ENCODE peak calls at places on chromosome 3, in six cellular contexts. One of them, this sample, is unnamed.

GRCh38 chr3:112042842-112043280 is 8.3 kb downstream of the TMPRSS7 start:
- DNase-seq in endodermal cell: no peak
- DNase-seq in KBM-7: no peak
- DNase-seq in type B pancreatic cell: no peak
- DNase-seq in hippocampal formation: no peak
- DNase-seq in CD4-positive, alpha-beta T cell: no peak
- DNase-seq in this sample: peak

GRCh38 chr3:120093923-120094775 is at the start of gene GSK3B:
- DNase-seq in endodermal cell: peak
- DNase-seq in KBM-7: no peak
- DNase-seq in type B pancreatic cell: peak
- DNase-seq in hippocampal formation: peak
- DNase-seq in CD4-positive, alpha-beta T cell: peak
- DNase-seq in this sample: peak

GRCh38 chr3:140276698-140277097 is 341.7 kb downstream of the CLSTN2 start:
- DNase-seq in endodermal cell: peak
- DNase-seq in KBM-7: peak
- DNase-seq in type B pancreatic cell: no peak
- DNase-seq in hippocampal formation: no peak
- DNase-seq in CD4-positive, alpha-beta T cell: no peak
- DNase-seq in this sample: peak

GRCh38 chr3:3782469-3782868 is 16.8 kb upstream of the LRRN1 start:
- DNase-seq in endodermal cell: no peak
- DNase-seq in KBM-7: no peak
- DNase-seq in type B pancreatic cell: no peak
- DNase-seq in hippocampal formation: no peak
- DNase-seq in CD4-positive, alpha-beta T cell: no peak
- DNase-seq in this sample: no peak

GRCh38 chr3:170178631-170179030 is 2.9 kb downstream of the PHC3 start:
- DNase-seq in endodermal cell: no peak
- DNase-seq in KBM-7: no peak
- DNase-seq in type B pancreatic cell: no peak
- DNase-seq in hippocampal formation: no peak
- DNase-seq in CD4-positive, alpha-beta T cell: peak
- DNase-seq in this sample: no peak

GRCh38 chr3:35946857-35947514 is 307.7 kb downstream of the ARPP21 start:
- DNase-seq in endodermal cell: no peak
- DNase-seq in KBM-7: no peak
- DNase-seq in type B pancreatic cell: no peak
- DNase-seq in hippocampal formation: no peak
- DNase-seq in CD4-positive, alpha-beta T cell: no peak
- DNase-seq in this sample: no peak

GRCh38 chr3:167735233-167736107 is at the start of gene SERPINI1:
- DNase-seq in endodermal cell: peak
- DNase-seq in KBM-7: peak
- DNase-seq in type B pancreatic cell: peak
- DNase-seq in hippocampal formation: peak
- DNase-seq in CD4-positive, alpha-beta T cell: peak
- DNase-seq in this sample: peak

GRCh38 chr3:195558602-195559001 is 15.5 kb upstream of the PPP1R2 start:
- DNase-seq in endodermal cell: peak
- DNase-seq in KBM-7: peak
- DNase-seq in type B pancreatic cell: no peak
- DNase-seq in hippocampal formation: peak
- DNase-seq in CD4-positive, alpha-beta T cell: no peak
- DNase-seq in this sample: peak

GRCh38 chr3:171967137-171967783 is 72.1 kb upstream of the FNDC3B start:
- DNase-seq in endodermal cell: no peak
- DNase-seq in KBM-7: peak
- DNase-seq in type B pancreatic cell: no peak
- DNase-seq in hippocampal formation: no peak
- DNase-seq in CD4-positive, alpha-beta T cell: no peak
- DNase-seq in this sample: peak

GRCh38 chr3:157633241-157633640 is 130.0 kb upstream of the VEPH1 start:
- DNase-seq in endodermal cell: no peak
- DNase-seq in KBM-7: no peak
- DNase-seq in type B pancreatic cell: no peak
- DNase-seq in hippocampal formation: no peak
- DNase-seq in CD4-positive, alpha-beta T cell: no peak
- DNase-seq in this sample: no peak

GRCh38 chr3:135106445-135106844 is 311.4 kb downstream of the EPHB1 start:
- DNase-seq in endodermal cell: peak
- DNase-seq in KBM-7: peak
- DNase-seq in type B pancreatic cell: no peak
- DNase-seq in hippocampal formation: no peak
- DNase-seq in CD4-positive, alpha-beta T cell: no peak
- DNase-seq in this sample: peak

GRCh38 chr3:50157821-50158556 is 2.9 kb downstream of the SEMA3F start:
- DNase-seq in endodermal cell: no peak
- DNase-seq in KBM-7: peak
- DNase-seq in type B pancreatic cell: no peak
- DNase-seq in hippocampal formation: no peak
- DNase-seq in CD4-positive, alpha-beta T cell: no peak
- DNase-seq in this sample: peak

GRCh38 chr3:156795890-156796451 is 30.2 kb upstream of the LEKR1 start:
- DNase-seq in endodermal cell: no peak
- DNase-seq in KBM-7: no peak
- DNase-seq in type B pancreatic cell: no peak
- DNase-seq in hippocampal formation: no peak
- DNase-seq in CD4-positive, alpha-beta T cell: no peak
- DNase-seq in this sample: no peak

GRCh38 chr3:26559252-26559651 is 63.3 kb upstream of the LRRC3B start:
- DNase-seq in endodermal cell: no peak
- DNase-seq in KBM-7: no peak
- DNase-seq in type B pancreatic cell: no peak
- DNase-seq in hippocampal formation: no peak
- DNase-seq in CD4-positive, alpha-beta T cell: no peak
- DNase-seq in this sample: no peak

GRCh38 chr3:172519241-172519640 is 4.0 kb downstream of the TNFSF10 start:
- DNase-seq in endodermal cell: no peak
- DNase-seq in KBM-7: no peak
- DNase-seq in type B pancreatic cell: no peak
- DNase-seq in hippocampal formation: no peak
- DNase-seq in CD4-positive, alpha-beta T cell: no peak
- DNase-seq in this sample: no peak

GRCh38 chr3:122067588-122068240 is 12.6 kb downstream of the CD86 start:
- DNase-seq in endodermal cell: no peak
- DNase-seq in KBM-7: peak
- DNase-seq in type B pancreatic cell: no peak
- DNase-seq in hippocampal formation: no peak
- DNase-seq in CD4-positive, alpha-beta T cell: no peak
- DNase-seq in this sample: no peak

GRCh38 chr3:115217678-115218451 is 70.8 kb upstream of the ZBTB20 start:
- DNase-seq in endodermal cell: peak
- DNase-seq in KBM-7: peak
- DNase-seq in type B pancreatic cell: no peak
- DNase-seq in hippocampal formation: peak
- DNase-seq in CD4-positive, alpha-beta T cell: no peak
- DNase-seq in this sample: peak

GRCh38 chr3:129235310-129235917 is 14.0 kb upstream of the COPG1 start:
- DNase-seq in endodermal cell: no peak
- DNase-seq in KBM-7: no peak
- DNase-seq in type B pancreatic cell: no peak
- DNase-seq in hippocampal formation: no peak
- DNase-seq in CD4-positive, alpha-beta T cell: no peak
- DNase-seq in this sample: no peak

GRCh38 chr3:152021951-152022461 is 148.6 kb downstream of the SUCNR1 start:
- DNase-seq in endodermal cell: peak
- DNase-seq in KBM-7: peak
- DNase-seq in type B pancreatic cell: no peak
- DNase-seq in hippocampal formation: no peak
- DNase-seq in CD4-positive, alpha-beta T cell: no peak
- DNase-seq in this sample: peak

GRCh38 chr3:38996193-38996592 is 55.6 kb downstream of the SCN11A start:
- DNase-seq in endodermal cell: no peak
- DNase-seq in KBM-7: no peak
- DNase-seq in type B pancreatic cell: no peak
- DNase-seq in hippocampal formation: no peak
- DNase-seq in CD4-positive, alpha-beta T cell: no peak
- DNase-seq in this sample: no peak

GRCh38 chr3:125440559-125440955 is 65.4 kb upstream of the ZNF148 start:
- DNase-seq in endodermal cell: peak
- DNase-seq in KBM-7: no peak
- DNase-seq in type B pancreatic cell: no peak
- DNase-seq in hippocampal formation: no peak
- DNase-seq in CD4-positive, alpha-beta T cell: no peak
- DNase-seq in this sample: no peak

GRCh38 chr3:38039101-38039898 is at the start of gene DLEC1:
- DNase-seq in endodermal cell: peak
- DNase-seq in KBM-7: no peak
- DNase-seq in type B pancreatic cell: no peak
- DNase-seq in hippocampal formation: no peak
- DNase-seq in CD4-positive, alpha-beta T cell: peak
- DNase-seq in this sample: peak

GRCh38 chr3:169668081-169668956 is 4.8 kb upstream of the MECOM start:
- DNase-seq in endodermal cell: peak
- DNase-seq in KBM-7: peak
- DNase-seq in type B pancreatic cell: no peak
- DNase-seq in hippocampal formation: no peak
- DNase-seq in CD4-positive, alpha-beta T cell: no peak
- DNase-seq in this sample: no peak

GRCh38 chr3:44396200-44397171 is 57.9 kb downstream of the TCAIM start:
- DNase-seq in endodermal cell: no peak
- DNase-seq in KBM-7: no peak
- DNase-seq in type B pancreatic cell: no peak
- DNase-seq in hippocampal formation: no peak
- DNase-seq in CD4-positive, alpha-beta T cell: no peak
- DNase-seq in this sample: no peak

GRCh38 chr3:174936590-174936989 is 77.5 kb downstream of the NAALADL2 start:
- DNase-seq in endodermal cell: no peak
- DNase-seq in KBM-7: no peak
- DNase-seq in type B pancreatic cell: no peak
- DNase-seq in hippocampal formation: no peak
- DNase-seq in CD4-positive, alpha-beta T cell: no peak
- DNase-seq in this sample: no peak

GRCh38 chr3:194200422-194201060 is 64.6 kb downstream of the HES1 start:
- DNase-seq in endodermal cell: no peak
- DNase-seq in KBM-7: no peak
- DNase-seq in type B pancreatic cell: no peak
- DNase-seq in hippocampal formation: no peak
- DNase-seq in CD4-positive, alpha-beta T cell: no peak
- DNase-seq in this sample: no peak

GRCh38 chr3:150407051-150407817 is 864 bp upstream of the TSC22D2 start:
- DNase-seq in endodermal cell: no peak
- DNase-seq in KBM-7: no peak
- DNase-seq in type B pancreatic cell: no peak
- DNase-seq in hippocampal formation: peak
- DNase-seq in CD4-positive, alpha-beta T cell: no peak
- DNase-seq in this sample: peak

GRCh38 chr3:178393833-178394232 is 142.4 kb upstream of the KCNMB2 start:
- DNase-seq in endodermal cell: no peak
- DNase-seq in KBM-7: no peak
- DNase-seq in type B pancreatic cell: no peak
- DNase-seq in hippocampal formation: no peak
- DNase-seq in CD4-positive, alpha-beta T cell: no peak
- DNase-seq in this sample: peak

GRCh38 chr3:47362704-47363103 is 18.1 kb upstream of the PTPN23 start:
- DNase-seq in endodermal cell: peak
- DNase-seq in KBM-7: peak
- DNase-seq in type B pancreatic cell: no peak
- DNase-seq in hippocampal formation: no peak
- DNase-seq in CD4-positive, alpha-beta T cell: no peak
- DNase-seq in this sample: peak

GRCh38 chr3:192183109-192183508 is 544.2 kb downstream of the FGF12 start:
- DNase-seq in endodermal cell: no peak
- DNase-seq in KBM-7: no peak
- DNase-seq in type B pancreatic cell: no peak
- DNase-seq in hippocampal formation: no peak
- DNase-seq in CD4-positive, alpha-beta T cell: no peak
- DNase-seq in this sample: no peak

GRCh38 chr3:183490211-183490601 is 61.8 kb upstream of the MCF2L2 start:
- DNase-seq in endodermal cell: peak
- DNase-seq in KBM-7: no peak
- DNase-seq in type B pancreatic cell: peak
- DNase-seq in hippocampal formation: no peak
- DNase-seq in CD4-positive, alpha-beta T cell: no peak
- DNase-seq in this sample: no peak

GRCh38 chr3:42655980-42656679 is 2.6 kb downstream of the ZBTB47 start:
- DNase-seq in endodermal cell: no peak
- DNase-seq in KBM-7: no peak
- DNase-seq in type B pancreatic cell: no peak
- DNase-seq in hippocampal formation: no peak
- DNase-seq in CD4-positive, alpha-beta T cell: no peak
- DNase-seq in this sample: peak

GRCh38 chr3:194935061-194935460 is 249.4 kb downstream of the FAM43A start:
- DNase-seq in endodermal cell: no peak
- DNase-seq in KBM-7: no peak
- DNase-seq in type B pancreatic cell: no peak
- DNase-seq in hippocampal formation: no peak
- DNase-seq in CD4-positive, alpha-beta T cell: no peak
- DNase-seq in this sample: no peak

GRCh38 chr3:187954486-187955075 is 199.4 kb upstream of the LPP start:
- DNase-seq in endodermal cell: no peak
- DNase-seq in KBM-7: no peak
- DNase-seq in type B pancreatic cell: no peak
- DNase-seq in hippocampal formation: no peak
- DNase-seq in CD4-positive, alpha-beta T cell: no peak
- DNase-seq in this sample: no peak

GRCh38 chr3:65972765-65973164 is 66.0 kb downstream of the MAGI1 start:
- DNase-seq in endodermal cell: no peak
- DNase-seq in KBM-7: no peak
- DNase-seq in type B pancreatic cell: no peak
- DNase-seq in hippocampal formation: no peak
- DNase-seq in CD4-positive, alpha-beta T cell: no peak
- DNase-seq in this sample: no peak

GRCh38 chr3:136938334-136938733 is 19.4 kb upstream of the IL20RB start:
- DNase-seq in endodermal cell: no peak
- DNase-seq in KBM-7: no peak
- DNase-seq in type B pancreatic cell: no peak
- DNase-seq in hippocampal formation: no peak
- DNase-seq in CD4-positive, alpha-beta T cell: no peak
- DNase-seq in this sample: peak

GRCh38 chr3:16818194-16818593 is 66.6 kb upstream of the PLCL2 start:
- DNase-seq in endodermal cell: no peak
- DNase-seq in KBM-7: no peak
- DNase-seq in type B pancreatic cell: no peak
- DNase-seq in hippocampal formation: no peak
- DNase-seq in CD4-positive, alpha-beta T cell: no peak
- DNase-seq in this sample: no peak